ENCODE peak calls at places on chromosomes 7 and 10, in seven cellular contexts. W is RWPE1, X is fibroblast of lung, Z is activated B cell treated with CpG ODN at 0.5 μM for 24 hours, M is heart right ventricle, R is GM06990, B is bronchial epithelial cell. Q is an unnamed sample.

GRCh38 chr10:50501478-50501877 is 122.3 kb downstream of the SGMS1 start:
- DNase-seq in X (peak; percentile 69), W (peak; percentile 54), B (peak; percentile 69), R (no peak), M (no peak), Z (no peak), Q (no peak)

GRCh38 chr10:110569736-110570135 is 2.2 kb downstream of the SMC3 start:
- DNase-seq in M (no peak), Z (no peak), R (no peak), B (no peak), W (no peak), X (no peak), Q (no peak)

GRCh38 chr10:101779544-101780186 is 3.6 kb downstream of the NPM3 start:
- DNase-seq in Z (peak; percentile 84), B (peak; percentile 33), X (peak; percentile 39), M (peak; percentile 81), W (peak; percentile 54), R (peak; percentile 84), Q (peak; percentile 93)

GRCh38 chr10:43771675-43772074 is 123.0 kb upstream of the ZNF32 start:
- DNase-seq in X (no peak), B (no peak), Z (no peak), W (no peak), M (no peak), R (no peak), Q (no peak)

GRCh38 chr7:90681336-90682019 is 85.4 kb downstream of the CDK14 start:
- DNase-seq in W (no peak), M (no peak), B (no peak), X (peak; percentile 75), Z (no peak), R (no peak), Q (no peak)

GRCh38 chr7:107186242-107186641 is 17.4 kb downstream of the HBP1 start:
- DNase-seq in Z (no peak), M (no peak), R (no peak), B (no peak), X (no peak), W (no peak), Q (no peak)

GRCh38 chr7:119270045-119270464 is 1002.9 kb upstream of the KCND2 start:
- DNase-seq in Z (no peak), B (peak; percentile 69), X (peak; percentile 55), W (peak; percentile 19), M (no peak), R (peak; percentile 8), Q (peak; percentile 45)

GRCh38 chr10:103752680-103753248 is 102.6 kb downstream of the SH3PXD2A start:
- DNase-seq in X (no peak), W (no peak), B (no peak), R (no peak), M (no peak), Z (no peak), Q (no peak)

GRCh38 chr7:89687266-89687665 is 467.0 kb upstream of the STEAP1 start:
- DNase-seq in M (no peak), W (no peak), B (peak; percentile 1), Z (no peak), X (no peak), R (no peak), Q (no peak)

GRCh38 chr10:86047588-86047987 is 319.0 kb downstream of the GRID1 start:
- DNase-seq in B (no peak), M (no peak), X (no peak), Z (no peak), R (peak; percentile 7), W (no peak), Q (no peak)

GRCh38 chr10:77972148-77972547 is 45.6 kb upstream of the DLG5 start:
- DNase-seq in M (no peak), Z (no peak), X (no peak), R (no peak), B (no peak), W (no peak), Q (no peak)

GRCh38 chr7:134686782-134687181 is 40.1 kb downstream of the BPGM start:
- DNase-seq in W (no peak), B (peak; percentile 30), Z (no peak), R (no peak), M (no peak), X (peak; percentile 39), Q (no peak)

GRCh38 chr10:119316729-119317097 is 109.3 kb downstream of the GRK5 start:
- DNase-seq in X (peak; percentile 90), M (no peak), B (peak; percentile 79), R (no peak), Z (no peak), W (peak; percentile 81), Q (no peak)

GRCh38 chr7:3089493-3089892 is 45.8 kb upstream of the CARD11 start:
- DNase-seq in X (peak; percentile 12), B (no peak), Z (no peak), R (no peak), M (no peak), W (peak; percentile 24), Q (no peak)

GRCh38 chr7:41834805-41835694 is 132.2 kb upstream of the INHBA start:
- DNase-seq in W (no peak), X (peak; percentile 56), Z (no peak), B (no peak), R (no peak), M (peak; percentile 9), Q (no peak)

GRCh38 chr7:155972651-155973349 is 160.5 kb upstream of the SHH start:
- DNase-seq in W (no peak), X (no peak), R (no peak), B (no peak), M (no peak), Z (no peak), Q (no peak)

GRCh38 chr7:39910108-39910869 is 39.8 kb upstream of the CDK13 start:
- DNase-seq in B (no peak), M (no peak), W (no peak), X (peak; percentile 39), Z (no peak), R (no peak), Q (no peak)

GRCh38 chr10:106402455-106402854 is 762.1 kb downstream of the SORCS1 start:
- DNase-seq in M (no peak), R (no peak), W (no peak), B (no peak), X (no peak), Z (no peak), Q (no peak)

GRCh38 chr10:106399112-106399511 is 765.4 kb downstream of the SORCS1 start:
- DNase-seq in Z (no peak), B (no peak), X (no peak), M (no peak), R (no peak), W (no peak), Q (no peak)

GRCh38 chr10:106401967-106402366 is 762.5 kb downstream of the SORCS1 start:
- DNase-seq in M (no peak), W (no peak), Z (no peak), X (no peak), R (no peak), B (no peak), Q (no peak)

GRCh38 chr10:106396192-106396591 is 768.3 kb downstream of the SORCS1 start:
- DNase-seq in B (no peak), W (no peak), R (no peak), M (no peak), Z (no peak), X (no peak), Q (no peak)

DNA sequence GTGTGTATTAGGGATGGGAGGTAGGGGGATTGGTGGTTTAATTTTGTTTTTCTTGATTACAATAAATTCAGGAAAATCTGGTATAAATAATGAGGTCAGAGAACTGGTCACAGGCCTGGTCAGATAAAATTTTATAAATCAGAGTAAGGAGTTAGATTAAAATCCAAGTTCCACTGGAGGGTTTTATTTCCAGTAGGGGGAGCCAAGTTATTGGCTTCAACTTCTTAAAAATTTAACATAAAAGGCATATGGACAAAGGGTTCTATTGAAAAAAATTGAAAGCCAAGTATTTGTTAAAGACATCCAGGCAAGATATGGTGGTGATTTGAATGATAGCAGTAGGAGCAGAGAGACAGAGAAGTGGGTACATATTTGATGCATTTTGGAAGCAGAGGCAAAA is 763.3 kb downstream of the SORCS1 start:
- DNase-seq in W (peak; percentile 41), R (no peak), M (no peak), B (peak; percentile 41), X (no peak), Z (no peak), Q (no peak)
- TF ChIP-seq CTCF in W (no peak), R (peak; percentile 16), M (no peak), B (peak; percentile 32), X (no peak), Z (no peak), Q (peak; percentile 37)

GRCh38 chr7:49787980-49788379 is 14.5 kb downstream of the VWC2 start:
- DNase-seq in X (no peak), Z (no peak), W (no peak), B (no peak), M (no peak), R (no peak), Q (no peak)

GRCh38 chr7:49789736-49790135 is 16.3 kb downstream of the VWC2 start:
- DNase-seq in M (no peak), X (no peak), B (no peak), R (no peak), W (no peak), Z (no peak), Q (no peak)

GRCh38 chr7:49788455-49789059 is 15.1 kb downstream of the VWC2 start:
- DNase-seq in R (no peak), M (no peak), W (no peak), Z (no peak), B (no peak), X (no peak), Q (no peak)

GRCh38 chr7:49790209-49790608 is 16.8 kb downstream of the VWC2 start:
- DNase-seq in R (no peak), X (no peak), Z (no peak), B (no peak), M (no peak), W (no peak), Q (no peak)

DNA sequence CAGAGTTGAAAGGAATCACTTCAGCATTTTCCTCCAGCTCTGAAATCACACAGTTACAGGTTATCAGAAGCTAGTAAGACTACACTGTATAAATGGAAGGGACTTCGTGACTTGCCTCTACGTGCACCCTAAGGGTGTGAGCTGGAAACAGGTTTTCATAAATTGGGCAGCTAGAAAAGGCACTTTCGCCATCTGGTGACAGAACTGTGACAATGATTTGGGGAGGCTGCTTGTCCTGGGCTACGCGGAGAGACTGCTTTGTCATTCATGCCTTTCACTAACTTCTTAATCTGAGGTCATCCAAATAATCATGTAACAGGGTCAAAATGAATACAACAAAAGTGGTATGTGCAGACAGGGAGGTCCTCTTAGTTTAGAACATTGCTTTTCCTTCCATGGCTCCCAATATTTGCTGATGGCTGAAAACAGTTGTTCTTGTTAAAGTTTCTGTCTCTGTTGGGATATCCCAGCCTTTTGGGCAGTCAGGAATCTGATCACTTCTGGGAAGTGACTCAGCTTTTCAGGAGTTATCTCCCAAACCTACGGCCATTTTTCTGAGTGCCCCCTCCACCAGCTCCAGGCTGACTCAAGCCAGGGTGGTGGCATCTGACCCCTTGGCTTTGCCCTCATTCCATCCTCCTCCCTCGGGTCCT is 17.8 kb downstream of the VWC2 start:
- DNase-seq in R (no peak), M (peak; percentile 33), Z (no peak), X (no peak), W (peak; percentile 17), B (peak; percentile 25), Q (no peak)
- TF ChIP-seq CTCF in R (peak; percentile 72), M (peak; percentile 51), Z (no peak), X (no peak), W (peak; percentile 40), B (peak; percentile 17), Q (peak; percentile 13)

GRCh38 chr10:94005050-94005449 is 11.3 kb downstream of the PLCE1 start:
- DNase-seq in X (peak; percentile 80), R (no peak), B (peak; percentile 59), W (peak; percentile 27), M (no peak), Z (no peak), Q (no peak)
- TF ChIP-seq CTCF in X (no peak), R (no peak), B (no peak), W (no peak), M (no peak), Z (no peak), Q (no peak)

GRCh38 chr10:81414038-81414437 is 461.0 kb upstream of the NRG3 start:
- DNase-seq in Z (no peak), B (no peak), W (no peak), R (no peak), X (no peak), M (no peak), Q (no peak)
- TF ChIP-seq CTCF in Z (no peak), B (no peak), W (no peak), R (no peak), X (no peak), M (no peak), Q (no peak)